ENCODE peak calls at places on chromosomes 11 and 22, in five cellular contexts. D, H, X, A and I are unnamed samples.

GRCh38 chr11:104332110-104332509 is 168.2 kb upstream of the PDGFD start:
- DNase-seq in A (peak; percentile 63), H (no peak), D (no peak), X (no peak), I (no peak)

GRCh38 chr22:47337161-47337621 is 574.7 kb downstream of the TBC1D22A start:
- DNase-seq in A (no peak), H (no peak), D (peak; percentile 42), X (no peak), I (no peak)

GRCh38 chr11:2991477-2992233 is 474 bp downstream of the NAP1L4 start:
- DNase-seq in H (no peak), A (peak; percentile 84), X (no peak), D (no peak), I (no peak)

GRCh38 chr11:27995082-27995481 is 112.9 kb downstream of the KIF18A start:
- DNase-seq in X (no peak), H (no peak), A (no peak), D (no peak), I (no peak)

GRCh38 chr11:65207918-65208784 is 26.4 kb downstream of the CAPN1 start:
- DNase-seq in X (no peak), A (no peak), H (no peak), D (no peak), I (no peak)

GRCh38 chr11:27722945-27723344 is 22.7 kb upstream of the BDNF start:
- DNase-seq in D (no peak), A (peak; percentile 46), H (no peak), X (no peak), I (no peak)

GRCh38 chr11:117189191-117189940 is 9.8 kb upstream of the TAGLN start:
- DNase-seq in X (no peak), A (no peak), H (no peak), D (no peak), I (peak; percentile 92)

GRCh38 chr11:70303070-70303469 is 32.6 kb downstream of the PPFIA1 start:
- DNase-seq in A (no peak), H (no peak), D (no peak), X (no peak), I (peak; percentile 37)

GRCh38 chr11:33970984-33971466 is 79.1 kb upstream of the LMO2 start:
- DNase-seq in A (peak; percentile 50), X (no peak), D (peak; percentile 74), H (no peak), I (no peak)

GRCh38 chr11:1714908-1715885 is 18.2 kb downstream of the KRTAP5-6 start:
- DNase-seq in X (no peak), H (no peak), A (no peak), D (no peak), I (no peak)

GRCh38 chr22:30038219-30038618 is 42.0 kb upstream of the HORMAD2 start:
- DNase-seq in A (peak; percentile 37), D (no peak), X (no peak), H (no peak), I (no peak)

GRCh38 chr22:28547132-28547842 is 132.4 kb downstream of the TTC28 start:
- DNase-seq in X (no peak), D (no peak), A (no peak), H (no peak), I (no peak)

GRCh38 chr11:66834539-66834845 is 8.7 kb upstream of the RCE1 start:
- DNase-seq in D (no peak), H (no peak), A (no peak), X (no peak), I (no peak)

GRCh38 chr11:44611687-44612437 is 46.4 kb downstream of the CD82 start:
- DNase-seq in H (peak; percentile 35), D (no peak), A (no peak), X (peak; percentile 56), I (peak; percentile 90)

GRCh38 chr11:87203907-87204602 is 166.3 kb downstream of the TMEM135 start:
- DNase-seq in D (no peak), A (no peak), X (no peak), H (no peak), I (no peak)

GRCh38 chr22:31394326-31394725 is 5.1 kb upstream of the DRG1 start:
- DNase-seq in A (no peak), H (no peak), X (no peak), D (no peak), I (no peak)